ENCODE peak calls at places on chromosomes 11 and 22, in ten cellular contexts. H is adrenal gland; G is tibial nerve; U is mammary epithelial cell; P is endothelial cell of umbilical vein; B is ovary; S is tibial artery; V is psoas muscle; F is Karpas-422; Q is CD8-positive, alpha-beta T cell. E is an unnamed sample.

GRCh38 chr22:29003975-29004646 is 57.5 kb downstream of the C22orf31 start:
- DNase-seq in P (no peak), S (no peak), Q (no peak), V (peak; percentile 22), F (no peak), G (no peak), B (no peak), U (peak; percentile 26), H (no peak), E (no peak)

GRCh38 chr11:1199689-1200610 is 22.9 kb upstream of the MUC5B start:
- DNase-seq in S (peak; percentile 46), B (no peak), U (peak; percentile 10), V (peak; percentile 9), G (no peak), H (no peak), P (no peak), Q (no peak), F (no peak), E (peak; percentile 39)

GRCh38 chr22:46731246-46732040 is 6.6 kb downstream of the CERK start:
- DNase-seq in S (no peak), F (no peak), P (no peak), Q (no peak), U (peak; percentile 47), V (peak; percentile 58), H (no peak), B (no peak), G (no peak), E (peak; percentile 49)

GRCh38 chr22:31329453-31330215 is 16.5 kb downstream of the PATZ1 start:
- DNase-seq in U (peak; percentile 31), P (no peak), S (no peak), H (no peak), Q (no peak), F (no peak), B (no peak), V (no peak), G (no peak), E (no peak)

GRCh38 chr11:94749367-94749766 is 18.8 kb upstream of the AMOTL1 start:
- DNase-seq in V (no peak), F (no peak), H (no peak), S (no peak), Q (no peak), P (no peak), G (no peak), U (peak; percentile 99), B (no peak), E (no peak)

GRCh38 chr22:49291781-49292180 is 535.9 kb downstream of the BRD1 start:
- DNase-seq in U (no peak), V (no peak), S (peak; percentile 13), F (no peak), Q (no peak), G (no peak), P (no peak), B (no peak), H (peak; percentile 24), E (no peak)

GRCh38 chr11:47375020-47375419 is 3.3 kb downstream of the SPI1 start:
- DNase-seq in B (no peak), U (no peak), P (no peak), H (no peak), Q (no peak), S (no peak), V (no peak), G (no peak), F (no peak), E (peak; percentile 45)

GRCh38 chr11:117214404-117215110 is 15.4 kb downstream of the TAGLN start:
- DNase-seq in Q (no peak), H (no peak), P (no peak), G (no peak), B (no peak), V (no peak), U (no peak), F (no peak), S (no peak), E (no peak)

GRCh38 chr11:75593337-75593915 is 31.4 kb downstream of the SERPINH1 start:
- DNase-seq in F (no peak), H (peak; percentile 55), S (no peak), V (no peak), B (no peak), G (no peak), U (no peak), P (no peak), Q (no peak), E (no peak)

GRCh38 chr11:131423715-131424114 is 53.3 kb downstream of the NTM start:
- DNase-seq in B (no peak), G (no peak), P (no peak), U (peak; percentile 46), Q (no peak), S (no peak), V (no peak), F (peak; percentile 42), H (no peak), E (no peak)

GRCh38 chr11:119660166-119660720 is 68.8 kb downstream of the NECTIN1 start:
- DNase-seq in S (no peak), B (no peak), F (no peak), H (no peak), P (no peak), G (no peak), Q (no peak), V (no peak), U (no peak), E (peak; percentile 16)

GRCh38 chr11:112481893-112482292 is 221.2 kb upstream of the PLET1 start:
- DNase-seq in V (no peak), P (no peak), B (no peak), S (no peak), G (no peak), F (no peak), U (no peak), Q (no peak), H (peak; percentile 67), E (no peak)

GRCh38 chr11:95695181-95695580 is 94.4 kb downstream of the FAM76B start:
- DNase-seq in F (no peak), Q (no peak), V (no peak), P (no peak), S (no peak), U (no peak), B (no peak), G (no peak), H (no peak), E (no peak)

GRCh38 chr11:44305643-44306468 is 4.1 kb downstream of the ALX4 start:
- DNase-seq in Q (peak; percentile 15), P (peak; percentile 14), F (no peak), V (no peak), U (no peak), S (no peak), G (no peak), B (no peak), H (no peak), E (no peak)

GRCh38 chr11:78472382-78472781 is 54.8 kb upstream of the GAB2 start:
- DNase-seq in B (no peak), F (no peak), G (no peak), S (no peak), P (no peak), V (no peak), H (no peak), U (no peak), Q (no peak), E (no peak)
- H3K27ac ChIP-seq in B (no peak overlapping the region), F (no peak overlapping the region), G (no peak overlapping the region), S (no peak overlapping the region), P (no peak overlapping the region), V (no peak overlapping the region), H (no peak overlapping the region), U (no peak overlapping the region), Q (no peak overlapping the region), E (no peak overlapping the region)

GRCh38 chr11:118243161-118243560 is 9.0 kb downstream of the MPZL3 start:
- DNase-seq in G (no peak), P (no peak), U (no peak), Q (no peak), F (no peak), V (no peak), S (no peak), H (no peak), B (no peak), E (no peak)

GRCh38 chr11:118251858-118252652 is at the start of gene MPZL3:
- DNase-seq in V (peak; percentile 39), Q (peak; percentile 91), U (peak; percentile 98), H (peak; percentile 86), G (peak; percentile 72), P (peak; percentile 78), B (peak; percentile 53), S (peak; percentile 71), F (peak; percentile 93), E (peak; percentile 78)

GRCh38 chr11:118245946-118246562 is 6.1 kb downstream of the MPZL3 start:
- DNase-seq in S (no peak), V (no peak), B (no peak), Q (no peak), H (no peak), F (no peak), G (no peak), P (peak; percentile 37), U (no peak), E (no peak)

GRCh38 chr11:118243993-118244762 is 8.0 kb downstream of the MPZL3 start:
- DNase-seq in P (no peak), F (no peak), B (no peak), G (no peak), S (no peak), Q (no peak), H (no peak), U (no peak), V (no peak), E (no peak)

GRCh38 chr11:118247041-118247440 is 5.1 kb downstream of the MPZL3 start:
- DNase-seq in F (no peak), S (no peak), B (no peak), P (peak; percentile 64), H (no peak), Q (no peak), V (no peak), U (no peak), G (no peak), E (no peak)
- H3K27ac ChIP-seq in F (no peak overlapping the region), S (no peak overlapping the region), B (no peak overlapping the region), P (peak overlapping the region; percentile 22), H (no peak overlapping the region), Q (no peak overlapping the region), V (no peak overlapping the region), U (no peak overlapping the region), G (no peak overlapping the region), E (no peak overlapping the region)

DNA sequence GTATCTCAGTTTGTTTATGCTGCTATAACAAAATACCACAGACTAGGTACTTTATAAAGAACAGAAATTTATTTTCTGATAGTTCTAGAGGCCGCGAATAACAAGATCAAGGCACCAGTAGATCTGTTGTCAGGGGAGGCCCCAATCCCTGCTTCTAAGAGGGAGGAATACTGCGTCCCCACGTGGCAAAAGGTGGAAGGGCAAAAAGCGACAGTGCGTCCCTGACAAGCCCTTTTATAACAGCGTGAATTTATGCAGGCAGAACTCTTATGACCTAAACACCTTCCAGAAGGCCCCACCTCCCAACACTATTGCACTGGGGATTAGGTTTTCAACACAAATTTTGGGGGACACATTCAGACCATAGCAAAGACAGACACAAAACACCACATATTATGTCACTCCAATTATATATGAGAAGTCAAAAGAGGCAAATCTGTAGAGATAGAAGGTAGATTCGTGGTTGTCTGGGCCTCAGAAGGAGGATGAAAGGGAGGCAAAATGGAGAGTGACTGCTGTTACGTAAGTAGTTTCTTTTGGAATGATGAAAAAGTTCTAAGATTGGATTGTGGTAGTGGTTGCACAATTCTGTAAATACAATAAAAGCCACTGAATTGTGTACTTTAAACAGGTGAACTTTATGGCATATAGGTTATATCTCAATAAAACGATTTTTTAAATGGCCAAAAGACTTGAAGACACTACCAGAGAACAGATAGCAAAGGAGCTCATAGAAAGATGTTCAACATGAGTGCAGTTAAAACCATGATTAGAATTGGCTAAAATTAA is 30.1 kb upstream of the TNRC6B start:
- DNase-seq in U (no peak), P (no peak), H (no peak), F (no peak), Q (no peak), S (no peak), G (no peak), B (no peak), V (no peak), E (no peak)
- H3K27ac ChIP-seq in U (no peak overlapping the region), P (no peak overlapping the region), H (no peak overlapping the region), F (no peak overlapping the region), Q (no peak overlapping the region), S (no peak overlapping the region), G (no peak overlapping the region), B (no peak overlapping the region), V (no peak overlapping the region), E (no peak overlapping the region)

GRCh38 chr22:21623402-21623970 is 6.3 kb downstream of the YDJC start:
- DNase-seq in H (no peak), V (no peak), G (no peak), F (no peak), S (no peak), U (no peak), P (no peak), Q (no peak), B (no peak), E (no peak)
- H3K27ac ChIP-seq in H (no peak overlapping the region), V (no peak overlapping the region), G (peak overlapping the region; percentile 70), F (no peak overlapping the region), S (peak overlapping the region; percentile 63), U (no peak overlapping the region), P (no peak overlapping the region), Q (no peak overlapping the region), B (no peak overlapping the region), E (peak overlapping the region; percentile 38)

E was measured in aorta.